ENCODE peak calls at places on chromosome 12, in seven cellular contexts. E, B, R, V, A, L and Y are unnamed samples.

GRCh38 chr12:120814203-120814902 is 88.7 kb downstream of the ACADS start:
- DNase-seq in E (no peak), B (no peak), R (no peak), V (no peak), A (no peak), L (no peak), Y (no peak)

GRCh38 chr12:76124456-76124855 is 40.0 kb upstream of the NAP1L1 start:
- DNase-seq in E (no peak), B (no peak), R (no peak), V (no peak), A (no peak), L (no peak), Y (no peak)

GRCh38 chr12:19169222-19169621 is 39.7 kb downstream of the PLEKHA5 start:
- DNase-seq in E (no peak), B (no peak), R (no peak), V (no peak), A (no peak), L (no peak), Y (no peak)

GRCh38 chr12:15274561-15274967 is 47.7 kb upstream of the PTPRO start:
- DNase-seq in E (no peak), B (peak; percentile 23), R (no peak), V (no peak), A (no peak), L (no peak), Y (no peak)

GRCh38 chr12:64457036-64457435 is 5.1 kb downstream of the TBK1 start:
- DNase-seq in E (peak; percentile 43), B (no peak), R (no peak), V (no peak), A (no peak), L (no peak), Y (no peak)

GRCh38 chr12:64976131-64976530 is 145.0 kb downstream of the WIF1 start:
- DNase-seq in E (no peak), B (no peak), R (no peak), V (no peak), A (peak; percentile 40), L (no peak), Y (no peak)

GRCh38 chr12:78490841-78491240 is 373.7 kb upstream of the SYT1 start:
- DNase-seq in E (no peak), B (no peak), R (no peak), V (no peak), A (no peak), L (no peak), Y (no peak)

GRCh38 chr12:53427905-53428594 is 4.4 kb downstream of the AMHR2 start:
- DNase-seq in E (peak; percentile 15), B (no peak), R (no peak), V (no peak), A (no peak), L (no peak), Y (no peak)

GRCh38 chr12:10368206-10369171 is 21.4 kb downstream of the KLRK1 start:
- DNase-seq in E (no peak), B (no peak), R (no peak), V (no peak), A (no peak), L (no peak), Y (no peak)

GRCh38 chr12:124413401-124413800 is 118.5 kb downstream of the RFLNA start:
- DNase-seq in E (no peak), B (peak; percentile 80), R (no peak), V (no peak), A (no peak), L (no peak), Y (no peak)

GRCh38 chr12:2973566-2973965 is 14.4 kb downstream of the TEAD4 start:
- DNase-seq in E (no peak), B (no peak), R (no peak), V (no peak), A (no peak), L (no peak), Y (no peak)

GRCh38 chr12:78086553-78087362 is 256.1 kb downstream of the NAV3 start:
- DNase-seq in E (no peak), B (peak; percentile 44), R (no peak), V (no peak), A (no peak), L (no peak), Y (no peak)

GRCh38 chr12:51848843-51849735 is 571 bp upstream of the FIGNL2 start:
- DNase-seq in E (peak; percentile 85), B (peak; percentile 96), R (no peak), V (no peak), A (no peak), L (no peak), Y (no peak)

GRCh38 chr12:55720071-55720564 is at the start of gene RDH5:
- DNase-seq in E (no peak), B (no peak), R (no peak), V (peak; percentile 83), A (no peak), L (no peak), Y (no peak)

GRCh38 chr12:12613334-12613733 is 1.7 kb downstream of the CREBL2 start:
- DNase-seq in E (no peak), B (no peak), R (no peak), V (no peak), A (no peak), L (no peak), Y (no peak)

GRCh38 chr12:12611512-12612306 is at the start of gene CREBL2:
- DNase-seq in E (peak; percentile 78), B (peak; percentile 93), R (peak; percentile 73), V (peak; percentile 95), A (peak; percentile 80), L (peak; percentile 80), Y (peak; percentile 74)

GRCh38 chr12:12610711-12611110 is 965 bp upstream of the CREBL2 start:
- DNase-seq in E (no peak), B (no peak), R (no peak), V (no peak), A (no peak), L (no peak), Y (no peak)

GRCh38 chr12:12614342-12614741 is 2.7 kb downstream of the CREBL2 start:
- DNase-seq in E (no peak), B (no peak), R (no peak), V (no peak), A (no peak), L (no peak), Y (no peak)

GRCh38 chr12:12612403-12612802 is 727 bp downstream of the CREBL2 start:
- DNase-seq in E (no peak), B (peak; percentile 60), R (peak; percentile 25), V (peak; percentile 82), A (no peak), L (no peak), Y (peak; percentile 18)
- TF ChIP-seq TAF1 in E (no peak), B (no peak), R (no peak), V (no peak), A (no peak), L (no peak), Y (no peak)

GRCh38 chr12:6062427-6063378 is 61.8 kb downstream of the VWF start:
- DNase-seq in E (peak; percentile 71), B (peak; percentile 91), R (peak; percentile 69), V (peak; percentile 24), A (no peak), L (no peak), Y (peak; percentile 66)
- TF ChIP-seq TAF1 in E (no peak), B (no peak), R (no peak), V (no peak), A (no peak), L (no peak), Y (no peak)

DNA sequence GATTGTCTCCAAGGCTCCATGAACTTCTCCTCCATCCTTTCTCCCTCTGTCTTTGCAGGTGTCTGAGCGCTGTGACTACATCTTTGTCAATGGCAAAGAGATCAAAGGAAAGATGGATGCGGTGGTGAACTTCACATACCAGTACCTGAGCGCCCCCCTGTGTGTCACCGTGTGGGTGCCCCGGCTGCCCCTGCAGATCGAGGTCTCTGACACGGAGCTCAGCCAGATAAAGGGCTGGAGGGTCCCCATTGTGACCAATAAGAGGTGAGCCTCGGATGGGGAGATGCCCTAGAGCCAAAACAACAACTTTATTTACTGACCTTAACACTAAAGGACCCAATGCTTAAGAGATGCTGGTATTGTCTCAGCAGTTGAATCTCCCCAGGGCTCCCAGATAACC is 130.0 kb downstream of the SLC15A4 start:
- DNase-seq in E (no peak), B (no peak), R (no peak), V (no peak), A (no peak), L (no peak), Y (no peak)
- TF ChIP-seq TAF1 in E (no peak), B (no peak), R (no peak), V (no peak), A (no peak), L (no peak), Y (no peak)

GRCh38 chr12:28409892-28410291 is 219.6 kb downstream of the CCDC91 start:
- DNase-seq in E (no peak), B (no peak), R (no peak), V (no peak), A (no peak), L (no peak), Y (no peak)

GRCh38 chr12:28413455-28414109 is 223.3 kb downstream of the CCDC91 start:
- DNase-seq in E (no peak), B (no peak), R (no peak), V (no peak), A (no peak), L (no peak), Y (no peak)

GRCh38 chr12:28421374-28421773 is 231.1 kb downstream of the CCDC91 start:
- DNase-seq in E (no peak), B (no peak), R (no peak), V (no peak), A (no peak), L (no peak), Y (no peak)

GRCh38 chr12:28415755-28416154 is 225.5 kb downstream of the CCDC91 start:
- DNase-seq in E (no peak), B (no peak), R (no peak), V (no peak), A (no peak), L (no peak), Y (no peak)
- TF ChIP-seq TAF1 in E (no peak), B (no peak), R (no peak), V (no peak), A (no peak), L (no peak), Y (no peak)

GRCh38 chr12:113428482-113428881 is 6.3 kb downstream of the SDSL start:
- DNase-seq in E (no peak), B (no peak), R (no peak), V (no peak), A (no peak), L (no peak), Y (no peak)
- TF ChIP-seq TAF1 in E (no peak), B (no peak), R (no peak), V (no peak), A (no peak), L (no peak), Y (no peak)

GRCh38 chr12:106642991-106643390 is 60.2 kb downstream of the RFX4 start:
- DNase-seq in E (no peak), B (no peak), R (no peak), V (no peak), A (no peak), L (no peak), Y (no peak)
- TF ChIP-seq TAF1 in E (no peak), B (no peak), R (no peak), V (no peak), A (no peak), L (no peak), Y (no peak)

DNA sequence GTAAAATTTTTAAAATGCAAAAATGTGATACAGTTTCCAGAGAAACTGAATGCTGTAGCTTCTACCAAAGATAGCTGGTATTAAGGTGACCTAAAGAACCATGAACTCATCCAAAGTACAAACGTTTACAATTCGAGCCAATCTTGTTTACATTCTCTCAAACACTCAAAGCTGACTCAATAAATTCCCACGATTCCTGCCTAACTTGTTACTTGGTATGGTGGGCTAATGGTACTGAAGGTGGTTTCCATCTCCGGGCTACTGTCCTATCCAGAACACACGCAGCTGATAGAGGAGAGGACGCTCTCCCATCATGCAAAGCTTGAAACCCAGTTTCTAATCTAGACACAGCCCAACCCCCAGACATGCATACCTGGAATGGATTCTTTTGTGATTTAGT is 31.5 kb downstream of the RAD9B start:
- DNase-seq in E (no peak), B (no peak), R (no peak), V (peak; percentile 59), A (no peak), L (no peak), Y (no peak)
- TF ChIP-seq TAF1 in E (no peak), B (no peak), R (no peak), V (no peak), A (no peak), L (no peak), Y (no peak)